ENCODE peak calls at places on chromosomes 7 and 10, in four cellular contexts. One of them, this sample, is unnamed.

GRCh38 chr10:116634126-116634975 is 13.6 kb downstream of the PNLIPRP2 start:
- DNase-seq in GM12892: no peak
- DNase-seq in HepG2: no peak
- DNase-seq in HCT116: peak; percentile 55
- DNase-seq in this sample: no peak

GRCh38 chr10:64093946-64094560 is 572.9 kb downstream of the REEP3 start:
- DNase-seq in GM12892: no peak
- DNase-seq in HepG2: no peak
- DNase-seq in HCT116: no peak
- DNase-seq in this sample: no peak

GRCh38 chr10:86203162-86203905 is 163.3 kb downstream of the GRID1 start:
- DNase-seq in GM12892: no peak
- DNase-seq in HepG2: peak; percentile 7
- DNase-seq in HCT116: no peak
- DNase-seq in this sample: no peak

GRCh38 chr7:24858108-24858977 is 101.1 kb upstream of the GSDME start:
- DNase-seq in GM12892: no peak
- DNase-seq in HepG2: peak; percentile 53
- DNase-seq in HCT116: no peak
- DNase-seq in this sample: no peak

GRCh38 chr10:28263136-28263857 is 39.6 kb downstream of the MPP7 start:
- DNase-seq in GM12892: no peak
- DNase-seq in HepG2: peak; percentile 46
- DNase-seq in HCT116: no peak
- DNase-seq in this sample: no peak

GRCh38 chr10:6279540-6280267 is 77.0 kb downstream of the PFKFB3 start:
- DNase-seq in GM12892: no peak
- DNase-seq in HepG2: peak; percentile 97
- DNase-seq in HCT116: peak; percentile 61
- DNase-seq in this sample: no peak

GRCh38 chr10:98338318-98338717 is 70.3 kb upstream of the LOXL4 start:
- DNase-seq in GM12892: no peak
- DNase-seq in HepG2: no peak
- DNase-seq in HCT116: no peak
- DNase-seq in this sample: no peak

GRCh38 chr10:30029164-30029889 is 30.1 kb downstream of the JCAD start:
- DNase-seq in GM12892: no peak
- DNase-seq in HepG2: no peak
- DNase-seq in HCT116: no peak
- DNase-seq in this sample: no peak

GRCh38 chr7:1386623-1387220 is 72.5 kb downstream of the MICALL2 start:
- DNase-seq in GM12892: no peak
- DNase-seq in HepG2: no peak
- DNase-seq in HCT116: no peak
- DNase-seq in this sample: no peak

GRCh38 chr10:103633846-103634245 is 140.3 kb downstream of the NEURL1 start:
- DNase-seq in GM12892: no peak
- DNase-seq in HepG2: no peak
- DNase-seq in HCT116: no peak
- DNase-seq in this sample: no peak

GRCh38 chr7:107996072-107996824 is 6.7 kb downstream of the LAMB1 start:
- DNase-seq in GM12892: no peak
- DNase-seq in HepG2: no peak
- DNase-seq in HCT116: no peak
- DNase-seq in this sample: no peak

GRCh38 chr7:90530263-90530662 is 60.8 kb downstream of the PTTG1IP2 start:
- DNase-seq in GM12892: no peak
- DNase-seq in HepG2: no peak
- DNase-seq in HCT116: no peak
- DNase-seq in this sample: no peak

GRCh38 chr7:27175005-27175625 is 995 bp upstream of the HOXA10 start:
- DNase-seq in GM12892: no peak
- DNase-seq in HepG2: no peak
- DNase-seq in HCT116: no peak
- DNase-seq in this sample: no peak

GRCh38 chr10:122051609-122052385 is 62.8 kb downstream of the TACC2 start:
- DNase-seq in GM12892: no peak
- DNase-seq in HepG2: peak; percentile 70
- DNase-seq in HCT116: peak; percentile 79
- DNase-seq in this sample: no peak

GRCh38 chr10:55024718-55025117 is 223.7 kb upstream of the PCDH15 start:
- DNase-seq in GM12892: no peak
- DNase-seq in HepG2: no peak
- DNase-seq in HCT116: no peak
- DNase-seq in this sample: no peak

GRCh38 chr10:4867520-4868356 is 41.7 kb downstream of the AKR1E2 start:
- DNase-seq in GM12892: no peak
- DNase-seq in HepG2: no peak
- DNase-seq in HCT116: no peak
- DNase-seq in this sample: no peak

GRCh38 chr10:48456808-48457761 is 147.8 kb downstream of the ARHGAP22 start:
- DNase-seq in GM12892: no peak
- DNase-seq in HepG2: no peak
- DNase-seq in HCT116: no peak
- DNase-seq in this sample: no peak

GRCh38 chr7:112204776-112205347 is 1.3 kb downstream of the DOCK4 start:
- DNase-seq in GM12892: no peak
- DNase-seq in HepG2: no peak
- DNase-seq in HCT116: no peak
- DNase-seq in this sample: no peak

GRCh38 chr7:7354674-7355073 is 172.3 kb downstream of the C1GALT1 start:
- DNase-seq in GM12892: no peak
- DNase-seq in HepG2: no peak
- DNase-seq in HCT116: peak; percentile 19
- DNase-seq in this sample: no peak

GRCh38 chr7:106110885-106111670 is 1.0 kb downstream of the SYPL1 start:
- DNase-seq in GM12892: no peak
- DNase-seq in HepG2: no peak
- DNase-seq in HCT116: no peak
- DNase-seq in this sample: no peak

GRCh38 chr7:10677211-10677610 is 296.5 kb upstream of the PHF14 start:
- DNase-seq in GM12892: no peak
- DNase-seq in HepG2: no peak
- DNase-seq in HCT116: no peak
- DNase-seq in this sample: no peak

GRCh38 chr10:65325913-65326312 is 1599.9 kb upstream of the LRRTM3 start:
- DNase-seq in GM12892: no peak
- DNase-seq in HepG2: no peak
- DNase-seq in HCT116: no peak
- DNase-seq in this sample: no peak

GRCh38 chr7:47764746-47765145 is 182.8 kb upstream of the TNS3 start:
- DNase-seq in GM12892: no peak
- DNase-seq in HepG2: no peak
- DNase-seq in HCT116: no peak
- DNase-seq in this sample: no peak

GRCh38 chr7:113367187-113367586 is 248.8 kb upstream of the SMIM30 start:
- DNase-seq in GM12892: no peak
- DNase-seq in HepG2: no peak
- DNase-seq in HCT116: no peak
- DNase-seq in this sample: no peak

GRCh38 chr10:126798649-126799048 is 106.6 kb upstream of the DOCK1 start:
- DNase-seq in GM12892: no peak
- DNase-seq in HepG2: no peak
- DNase-seq in HCT116: no peak
- DNase-seq in this sample: no peak

GRCh38 chr7:113085781-113086390 is 741 bp downstream of the GPR85 start:
- DNase-seq in GM12892: no peak
- DNase-seq in HepG2: no peak
- DNase-seq in HCT116: no peak
- DNase-seq in this sample: no peak

GRCh38 chr10:101080933-101081546 is 19.3 kb downstream of the KAZALD1 start:
- DNase-seq in GM12892: no peak
- DNase-seq in HepG2: no peak
- DNase-seq in HCT116: no peak
- DNase-seq in this sample: no peak

DNA sequence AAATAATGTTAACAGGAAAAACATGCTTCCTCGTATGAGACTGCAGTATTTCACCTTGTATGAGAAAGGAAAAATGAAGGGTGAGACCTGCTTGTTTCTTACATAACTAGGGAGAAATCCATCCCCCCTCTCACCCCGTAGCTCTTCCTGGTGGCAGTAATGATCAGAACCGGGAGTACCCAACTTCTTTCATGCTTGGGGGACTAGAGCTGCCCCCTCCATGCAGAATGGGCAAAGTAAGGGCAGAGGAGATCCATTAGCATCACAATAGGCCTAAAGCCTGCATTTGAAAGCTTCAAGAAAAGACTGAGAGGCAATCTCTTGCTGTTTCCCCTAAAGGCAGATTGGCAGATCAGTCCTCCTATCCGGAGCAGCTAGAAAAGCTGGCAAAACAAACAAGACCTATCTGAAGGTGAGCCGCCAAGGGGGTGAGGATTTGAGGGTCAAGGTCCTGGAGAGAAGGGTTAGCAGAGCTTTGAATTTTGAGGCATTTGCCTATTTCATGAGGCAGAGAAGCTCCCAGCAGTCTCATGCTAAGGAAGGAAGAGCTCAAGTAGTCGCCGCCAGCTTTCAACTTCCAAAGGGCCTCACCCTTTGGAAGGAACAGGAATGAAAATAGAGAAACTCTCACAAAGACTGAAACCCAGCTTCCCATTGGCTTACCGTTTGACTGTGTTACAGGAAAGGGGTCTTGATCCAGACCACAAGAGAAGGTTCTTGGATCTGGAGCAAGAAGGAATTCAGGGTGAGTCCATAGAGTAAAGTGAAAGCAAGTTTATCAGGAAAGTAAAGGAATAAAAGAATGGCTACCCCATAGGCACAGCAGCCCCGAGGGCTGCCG is 36.2 kb downstream of the BAG3 start:
- DNase-seq in GM12892: no peak
- DNase-seq in HepG2: peak; percentile 65
- DNase-seq in HCT116: no peak
- DNase-seq in this sample: no peak
- TF ChIP-seq POLR2A in GM12892: no peak
- TF ChIP-seq POLR2A in HepG2: no peak
- TF ChIP-seq POLR2A in HCT116: no peak
- TF ChIP-seq POLR2A in this sample: no peak

DNA sequence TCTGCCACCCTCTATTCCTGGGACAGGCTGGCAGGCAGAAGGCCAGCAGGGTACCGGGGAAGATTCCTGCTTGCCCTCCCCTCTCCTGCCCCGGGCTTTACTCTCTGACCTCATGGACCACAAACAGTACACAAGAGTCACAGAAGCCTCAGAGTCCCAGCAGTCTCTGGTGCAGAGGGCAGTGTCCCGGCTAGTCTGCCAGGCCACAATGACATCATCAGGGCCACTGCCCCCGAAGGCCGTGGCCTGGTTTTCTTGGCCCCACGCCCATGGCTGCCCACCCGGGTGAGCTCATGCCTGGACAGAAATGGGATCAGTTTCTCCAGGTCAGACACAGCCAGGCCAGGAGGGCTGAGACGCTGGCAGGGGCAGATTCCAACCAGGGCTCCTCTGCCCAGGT is 91.9 kb downstream of the MYL10 start:
- DNase-seq in GM12892: no peak
- DNase-seq in HepG2: peak; percentile 78
- DNase-seq in HCT116: no peak
- DNase-seq in this sample: no peak
- TF ChIP-seq POLR2AphosphoS5 in GM12892: no peak
- TF ChIP-seq POLR2AphosphoS5 in HepG2: no peak
- TF ChIP-seq POLR2AphosphoS5 in HCT116: no peak
- TF ChIP-seq POLR2AphosphoS5 in this sample: no peak

DNA sequence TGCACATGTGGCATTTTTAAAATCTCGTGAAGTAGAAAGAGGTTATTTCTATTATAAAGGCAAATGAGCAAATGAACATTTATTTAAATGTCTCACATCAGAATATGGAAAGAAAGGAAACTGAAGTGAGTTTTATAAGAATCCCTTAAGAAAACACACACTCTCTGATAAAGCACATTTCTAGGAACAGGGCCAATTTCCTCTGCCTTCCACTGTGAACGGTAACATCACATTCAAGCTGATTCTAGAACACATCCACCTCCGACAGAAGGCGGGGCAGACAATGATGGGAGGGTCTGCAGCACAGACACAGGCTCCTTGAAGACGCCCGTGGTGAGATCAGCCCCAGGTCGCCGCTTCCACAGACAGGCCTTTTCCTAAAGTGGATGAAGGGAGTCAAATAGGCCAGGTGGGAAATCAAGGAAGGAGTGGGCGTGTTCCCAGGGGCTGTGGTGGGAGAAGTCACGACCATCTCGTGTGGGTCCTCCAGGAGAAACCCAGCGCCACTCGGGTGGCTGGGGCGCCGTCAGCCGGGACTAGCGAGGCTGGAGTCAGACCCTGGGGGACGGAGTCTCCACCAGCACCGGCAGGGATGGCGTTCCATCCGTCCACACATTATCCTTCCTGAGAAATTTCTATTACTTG is 31.1 kb downstream of the PITRM1 start:
- DNase-seq in GM12892: no peak
- DNase-seq in HepG2: no peak
- DNase-seq in HCT116: no peak
- DNase-seq in this sample: no peak
- TF ChIP-seq POLR2A in GM12892: no peak
- TF ChIP-seq POLR2A in HepG2: no peak
- TF ChIP-seq POLR2A in HCT116: no peak
- TF ChIP-seq POLR2A in this sample: no peak

GRCh38 chr10:127999801-128000200 is 92.9 kb downstream of the PTPRE start:
- DNase-seq in GM12892: no peak
- DNase-seq in HepG2: no peak
- DNase-seq in HCT116: no peak
- DNase-seq in this sample: no peak
- TF ChIP-seq POLR2AphosphoS5 in GM12892: no peak
- TF ChIP-seq POLR2AphosphoS5 in HepG2: no peak
- TF ChIP-seq POLR2AphosphoS5 in HCT116: no peak
- TF ChIP-seq POLR2AphosphoS5 in this sample: no peak

GRCh38 chr10:110304780-110305421 is at the start of gene SMNDC1:
- DNase-seq in GM12892: peak; percentile 88
- DNase-seq in HepG2: peak; percentile 97
- DNase-seq in HCT116: peak; percentile 99
- DNase-seq in this sample: peak; percentile 88
- TF ChIP-seq POLR2A in GM12892: peak; percentile 93
- TF ChIP-seq POLR2A in HepG2: peak; percentile 74
- TF ChIP-seq POLR2A in HCT116: peak; percentile 77
- TF ChIP-seq POLR2A in this sample: peak; percentile 95

DNA sequence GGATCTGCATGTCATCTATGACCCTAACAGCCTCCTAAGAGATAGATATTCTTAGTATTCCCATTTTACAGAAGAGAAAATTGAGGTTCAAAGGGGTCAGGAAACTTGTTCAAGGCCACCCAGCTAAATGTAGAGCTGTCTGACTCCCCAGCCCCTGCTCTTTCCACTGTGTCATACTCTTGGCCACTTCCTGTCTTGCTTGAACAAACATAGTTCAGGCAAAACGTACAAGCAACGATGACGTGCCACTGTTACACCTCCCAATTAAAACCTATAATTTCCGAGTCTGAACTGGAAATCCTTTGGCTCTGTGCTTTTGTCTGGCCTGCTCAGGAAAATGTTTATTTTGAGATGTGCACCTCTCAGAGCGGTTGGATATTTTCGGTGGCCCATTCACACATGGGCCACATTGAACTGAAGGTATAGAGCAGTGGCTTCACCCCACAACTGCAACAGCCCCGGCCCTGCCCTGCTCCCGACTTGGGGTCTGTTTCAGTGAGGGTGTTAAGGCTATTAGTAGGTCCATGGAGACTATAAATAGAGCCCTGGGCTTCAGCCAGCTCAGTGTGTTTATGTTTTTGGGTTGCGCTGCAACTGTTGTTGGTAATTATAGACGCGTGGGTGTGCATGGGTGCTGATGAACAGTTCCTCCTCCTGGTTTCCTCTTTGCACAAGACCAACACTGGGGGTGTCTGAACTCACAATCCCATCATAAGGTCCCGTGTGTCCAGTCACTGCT is 172.3 kb upstream of the ADO start:
- DNase-seq in GM12892: no peak
- DNase-seq in HepG2: no peak
- DNase-seq in HCT116: no peak
- DNase-seq in this sample: no peak
- TF ChIP-seq POLR2AphosphoS5 in GM12892: no peak
- TF ChIP-seq POLR2AphosphoS5 in HepG2: no peak
- TF ChIP-seq POLR2AphosphoS5 in HCT116: no peak
- TF ChIP-seq POLR2AphosphoS5 in this sample: no peak